ENCODE peak calls at places on chromosomes 12 and 14, in eight cellular contexts. Y, G, U, L, I, Z, N and P are unnamed samples.

GRCh38 chr14:59751578-59751977 is 119.0 kb downstream of the RTN1 start:
- DNase-seq in Y (no peak), G (no peak), U (no peak), L (no peak), I (no peak), Z (no peak), N (no peak), P (no peak)

GRCh38 chr12:130014485-130014807 is 110.6 kb upstream of the TMEM132D start:
- DNase-seq in Y (no peak), G (no peak), U (no peak), L (no peak), I (no peak), Z (peak; percentile 41), N (no peak), P (no peak)

GRCh38 chr12:53378222-53378621 is 1.8 kb upstream of the SP1 start:
- DNase-seq in Y (no peak), G (no peak), U (no peak), L (no peak), I (no peak), Z (no peak), N (no peak), P (peak; percentile 42)

GRCh38 chr14:96581026-96581425 is 78.8 kb downstream of the PAPOLA start:
- DNase-seq in Y (no peak), G (no peak), U (no peak), L (no peak), I (no peak), Z (no peak), N (no peak), P (no peak)

GRCh38 chr12:101021911-101022388 is 188.1 kb downstream of the SLC5A8 start:
- DNase-seq in Y (no peak), G (no peak), U (peak; percentile 90), L (peak; percentile 65), I (no peak), Z (no peak), N (peak; percentile 80), P (no peak)

GRCh38 chr12:13038491-13039161 is 5.6 kb upstream of the FAM234B start:
- DNase-seq in Y (no peak), G (no peak), U (peak; percentile 86), L (peak; percentile 83), I (no peak), Z (no peak), N (peak; percentile 63), P (no peak)

GRCh38 chr12:2267624-2268477 is 215.1 kb downstream of the CACNA1C start:
- DNase-seq in Y (no peak), G (no peak), U (peak; percentile 54), L (peak; percentile 88), I (no peak), Z (no peak), N (no peak), P (no peak)

GRCh38 chr14:89185919-89186849 is 230.8 kb downstream of the FOXN3 start:
- DNase-seq in Y (no peak), G (no peak), U (peak; percentile 88), L (peak; percentile 65), I (no peak), Z (no peak), N (peak; percentile 72), P (no peak)

GRCh38 chr14:93150227-93151206 is 34.2 kb downstream of the MOAP1 start:
- DNase-seq in Y (no peak), G (no peak), U (no peak), L (no peak), I (no peak), Z (no peak), N (no peak), P (no peak)

GRCh38 chr12:119176267-119177055 is 2.3 kb upstream of the HSPB8 start:
- DNase-seq in Y (peak; percentile 76), G (no peak), U (peak; percentile 95), L (peak; percentile 73), I (peak; percentile 94), Z (peak; percentile 67), N (peak; percentile 76), P (no peak)

GRCh38 chr14:32404784-32405573 is 75.9 kb downstream of the AKAP6 start:
- DNase-seq in Y (no peak), G (no peak), U (no peak), L (no peak), I (peak; percentile 45), Z (no peak), N (no peak), P (no peak)

DNA sequence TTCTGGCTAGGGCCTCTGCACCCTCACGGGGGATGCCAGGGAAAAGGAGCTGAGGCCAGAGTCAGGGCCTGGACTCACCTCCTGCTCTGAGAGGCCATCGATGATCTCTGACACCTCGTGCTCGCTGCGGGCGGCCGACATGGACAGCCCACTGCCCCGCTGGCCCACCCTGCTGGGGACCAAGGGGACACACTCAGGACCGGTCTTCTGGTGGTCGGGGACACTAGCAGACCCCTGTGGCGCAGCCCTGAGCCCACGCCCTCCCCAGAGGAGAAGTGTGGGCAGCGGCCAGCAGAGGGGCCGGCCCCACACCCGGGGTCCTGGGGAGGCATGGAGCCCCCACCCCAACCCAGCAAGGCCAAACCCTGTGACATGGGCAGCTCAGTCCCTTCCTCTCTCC is 134.6 kb downstream of the RFLNA start:
- DNase-seq in Y (no peak), G (no peak), U (no peak), L (no peak), I (no peak), Z (no peak), N (no peak), P (no peak)
- TF ChIP-seq CTCF in Y (no peak), G (no peak), U (no peak), L (no peak), I (no peak), Z (no peak), N (no peak), P (no peak)

GRCh38 chr12:27161458-27162228 is 79.3 kb upstream of the C12orf71 start:
- DNase-seq in Y (no peak), G (no peak), U (no peak), L (peak; percentile 13), I (no peak), Z (no peak), N (no peak), P (no peak)

GRCh38 chr12:27163894-27164293 is 80.2 kb upstream of the STK38L start:
- DNase-seq in Y (no peak), G (no peak), U (no peak), L (no peak), I (no peak), Z (no peak), N (no peak), P (no peak)

GRCh38 chr12:27162229-27162537 is 79.8 kb upstream of the C12orf71 start:
- DNase-seq in Y (no peak), G (no peak), U (no peak), L (no peak), I (no peak), Z (no peak), N (no peak), P (no peak)

GRCh38 chr12:27163048-27163715 is 80.8 kb upstream of the C12orf71 start:
- DNase-seq in Y (no peak), G (no peak), U (peak; percentile 69), L (peak; percentile 73), I (no peak), Z (no peak), N (peak; percentile 64), P (no peak)

DNA sequence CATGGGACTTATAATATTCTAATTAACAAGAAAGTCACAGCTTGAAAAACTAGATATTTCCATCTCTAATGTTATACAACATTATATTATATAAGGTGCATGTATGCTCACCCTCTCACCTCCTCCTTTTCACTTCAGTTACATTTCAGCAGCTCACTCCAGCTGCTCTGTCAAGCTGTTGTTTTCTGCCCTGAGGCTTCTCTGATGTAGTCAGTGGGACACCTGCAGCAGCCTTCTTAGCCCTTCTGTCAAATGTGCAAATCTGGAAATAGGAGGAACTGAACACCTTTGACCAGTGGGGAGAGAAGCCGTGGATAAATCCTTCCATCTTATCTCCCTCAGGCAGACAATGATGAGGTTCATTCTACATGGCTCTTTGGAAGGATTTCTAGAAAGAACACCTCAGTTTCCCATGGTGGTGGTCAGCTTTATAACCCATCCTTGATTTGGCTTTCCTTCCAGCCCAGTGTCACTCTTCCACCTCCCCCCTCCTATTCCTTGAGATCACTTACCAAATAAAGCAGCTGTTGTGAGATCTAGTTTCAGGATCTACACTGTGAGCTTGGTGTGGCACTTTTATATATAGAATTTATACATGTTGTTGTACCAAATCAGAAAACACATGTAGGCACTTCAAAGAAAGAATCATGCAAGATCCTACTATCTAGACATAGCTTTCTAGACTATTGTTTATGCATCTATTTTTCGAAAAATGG is 79.6 kb upstream of the STK38L start:
- DNase-seq in Y (no peak), G (no peak), U (no peak), L (no peak), I (no peak), Z (peak; percentile 29), N (no peak), P (no peak)
- TF ChIP-seq CTCF in Y (no peak), G (no peak), U (no peak), L (no peak), I (no peak), Z (no peak), N (no peak), P (no peak)

GRCh38 chr14:77375973-77376372 is 921 bp downstream of the TMED8 start:
- DNase-seq in Y (no peak), G (no peak), U (no peak), L (peak; percentile 9), I (no peak), Z (no peak), N (no peak), P (no peak)

GRCh38 chr14:77375164-77375950 is 1.5 kb downstream of the TMED8 start:
- DNase-seq in Y (no peak), G (no peak), U (no peak), L (no peak), I (no peak), Z (no peak), N (no peak), P (no peak)

GRCh38 chr14:77376380-77376770 is 519 bp downstream of the TMED8 start:
- DNase-seq in Y (peak; percentile 44), G (no peak), U (no peak), L (no peak), I (peak; percentile 8), Z (peak; percentile 34), N (peak; percentile 21), P (no peak)

GRCh38 chr14:77377502-77377844 is 294 bp downstream of the SAMD15 start:
- DNase-seq in Y (no peak), G (no peak), U (no peak), L (no peak), I (no peak), Z (no peak), N (no peak), P (no peak)

DNA sequence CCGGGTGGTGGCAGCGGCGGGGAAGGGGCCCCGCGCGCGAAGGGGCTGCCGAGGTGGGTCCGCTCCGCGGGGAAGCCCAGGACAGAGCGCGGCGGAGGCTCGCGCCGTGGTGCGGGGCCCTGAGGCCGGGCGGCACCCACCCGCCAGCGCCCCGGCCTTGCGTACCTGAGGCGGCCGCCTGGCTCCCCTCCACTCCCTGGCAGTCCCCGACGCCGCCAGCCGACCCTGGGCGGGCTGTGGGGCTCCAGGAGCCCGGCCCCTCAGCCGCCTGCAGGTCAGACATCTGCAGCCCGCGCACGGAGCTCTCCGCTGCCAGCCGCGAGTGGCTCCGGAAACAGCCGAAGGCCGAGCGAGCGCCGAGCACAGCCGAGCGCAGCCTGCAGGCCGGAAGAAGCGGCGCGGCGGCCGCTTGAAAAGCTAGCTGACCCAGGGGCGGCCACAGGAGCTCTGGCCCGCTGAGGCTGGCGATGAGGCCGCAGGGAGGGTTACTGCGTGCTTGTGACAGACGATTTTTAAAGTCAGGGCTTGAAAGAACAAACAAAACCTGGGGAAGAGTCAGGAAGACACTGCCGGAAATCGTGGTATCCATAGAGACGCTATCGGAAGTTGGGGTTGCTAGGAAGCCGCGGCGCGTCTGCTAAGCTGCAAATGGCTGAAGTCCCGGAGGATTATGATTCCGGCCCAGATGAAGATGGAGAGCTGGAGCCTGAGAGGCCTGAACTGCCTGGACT is at the start of the genes SAMD15 and TMED8:
- DNase-seq in Y (peak; percentile 87), G (peak; percentile 70), U (peak; percentile 80), L (peak; percentile 94), I (peak; percentile 84), Z (peak; percentile 93), N (peak; percentile 87), P (peak; percentile 93)
- TF ChIP-seq CTCF in Y (no peak), G (no peak), U (peak; percentile 24), L (no peak), I (peak; percentile 46), Z (no peak), N (peak; percentile 29), P (peak; percentile 64)

GRCh38 chr12:104669057-104669770 is 212.5 kb downstream of the CHST11 start:
- DNase-seq in Y (no peak), G (no peak), U (no peak), L (peak; percentile 56), I (peak; percentile 69), Z (no peak), N (no peak), P (no peak)
- TF ChIP-seq CTCF in Y (no peak), G (no peak), U (no peak), L (no peak), I (peak; percentile 41), Z (no peak), N (peak; percentile 44), P (peak; percentile 56)